ENCODE peak calls at places on chromosomes 3 and 15, in four cellular contexts. One of them, this sample, is unnamed.

GRCh38 chr3:79085166-79085565 is 682.6 kb downstream of the ROBO1 start:
- DNase-seq in K562: no peak
- DNase-seq in HepG2: no peak
- DNase-seq in GM12878: no peak
- DNase-seq in this sample: no peak

GRCh38 chr15:69762373-69763148 is 309.9 kb downstream of the RPLP1 start:
- DNase-seq in K562: no peak
- DNase-seq in GM12878: no peak
- DNase-seq in HepG2: peak; percentile 8
- DNase-seq in this sample: no peak

GRCh38 chr3:141386611-141387110 is 18.4 kb downstream of the ZBTB38 start:
- DNase-seq in HepG2: no peak
- DNase-seq in GM12878: no peak
- DNase-seq in K562: no peak
- DNase-seq in this sample: no peak

GRCh38 chr15:73717802-73718201 is 33.6 kb downstream of the CD276 start:
- DNase-seq in HepG2: no peak
- DNase-seq in GM12878: no peak
- DNase-seq in K562: no peak
- DNase-seq in this sample: no peak

GRCh38 chr3:190307164-190307545 is 15.1 kb downstream of the CLDN1 start:
- DNase-seq in K562: no peak
- DNase-seq in GM12878: no peak
- DNase-seq in HepG2: peak; percentile 94
- DNase-seq in this sample: no peak

GRCh38 chr15:99443768-99444446 is 121.9 kb upstream of the MEF2A start:
- DNase-seq in GM12878: no peak
- DNase-seq in K562: no peak
- DNase-seq in HepG2: no peak
- DNase-seq in this sample: no peak

GRCh38 chr3:143586565-143586964 is 261.7 kb downstream of the SLC9A9 start:
- DNase-seq in K562: no peak
- DNase-seq in GM12878: no peak
- DNase-seq in HepG2: no peak
- DNase-seq in this sample: no peak

GRCh38 chr15:53586815-53587214 is 172.6 kb downstream of the WDR72 start:
- DNase-seq in GM12878: no peak
- DNase-seq in HepG2: peak; percentile 37
- DNase-seq in K562: peak; percentile 17
- DNase-seq in this sample: no peak

GRCh38 chr3:141920701-141921100 is 44.3 kb downstream of the ATP1B3 start:
- DNase-seq in K562: no peak
- DNase-seq in GM12878: no peak
- DNase-seq in HepG2: no peak
- DNase-seq in this sample: no peak

GRCh38 chr3:24479816-24480215 is 14.8 kb downstream of the THRB start:
- DNase-seq in K562: no peak
- DNase-seq in GM12878: no peak
- DNase-seq in HepG2: no peak
- DNase-seq in this sample: no peak

GRCh38 chr3:42635111-42635510 is 18.4 kb upstream of the ZBTB47 start:
- DNase-seq in GM12878: no peak
- DNase-seq in K562: peak; percentile 58
- DNase-seq in HepG2: no peak
- DNase-seq in this sample: no peak

GRCh38 chr3:193826126-193826795 is 233.3 kb downstream of the OPA1 start:
- DNase-seq in GM12878: no peak
- DNase-seq in HepG2: no peak
- DNase-seq in K562: no peak
- DNase-seq in this sample: peak; percentile 25

GRCh38 chr3:33403756-33404155 is 36.4 kb downstream of the UBP1 start:
- DNase-seq in GM12878: no peak
- DNase-seq in K562: no peak
- DNase-seq in HepG2: no peak
- DNase-seq in this sample: no peak

GRCh38 chr3:58531956-58532355 is 5.0 kb downstream of the ACOX2 start:
- DNase-seq in K562: no peak
- DNase-seq in GM12878: no peak
- DNase-seq in HepG2: no peak
- DNase-seq in this sample: peak; percentile 49

GRCh38 chr3:171267089-171267488 is 193.1 kb downstream of the TNIK start:
- DNase-seq in K562: no peak
- DNase-seq in HepG2: no peak
- DNase-seq in GM12878: no peak
- DNase-seq in this sample: no peak

GRCh38 chr3:23075478-23075877 is 127.6 kb upstream of the UBE2E2 start:
- DNase-seq in K562: no peak
- DNase-seq in HepG2: no peak
- DNase-seq in GM12878: no peak
- DNase-seq in this sample: no peak

GRCh38 chr15:65767264-65767595 is 24.9 kb downstream of the DENND4A start:
- DNase-seq in GM12878: no peak
- DNase-seq in HepG2: no peak
- DNase-seq in K562: no peak
- DNase-seq in this sample: no peak

GRCh38 chr3:160008979-160009378 is 20.3 kb downstream of the IL12A start:
- DNase-seq in GM12878: no peak
- DNase-seq in HepG2: no peak
- DNase-seq in K562: no peak
- DNase-seq in this sample: no peak

GRCh38 chr15:82159922-82160321 is 102.6 kb downstream of the EFL1 start:
- DNase-seq in HepG2: no peak
- DNase-seq in GM12878: no peak
- DNase-seq in K562: no peak
- DNase-seq in this sample: peak; percentile 79

GRCh38 chr15:66841953-66842681 is 140.1 kb downstream of the SMAD6 start:
- DNase-seq in HepG2: peak; percentile 54
- DNase-seq in K562: peak; percentile 75
- DNase-seq in GM12878: no peak
- DNase-seq in this sample: peak; percentile 68
- H3K4me3 ChIP-seq in HepG2: peak overlapping the region; percentile 70
- H3K4me3 ChIP-seq in K562: peak overlapping the region; percentile 38
- H3K4me3 ChIP-seq in GM12878: no peak overlapping the region
- H3K4me3 ChIP-seq in this sample: peak overlapping the region; percentile 62

GRCh38 chr3:123749716-123750115 is 134.4 kb downstream of the MYLK start:
- DNase-seq in GM12878: no peak
- DNase-seq in K562: no peak
- DNase-seq in HepG2: peak; percentile 44
- DNase-seq in this sample: no peak

GRCh38 chr3:123751478-123751877 is 132.7 kb downstream of the MYLK start:
- DNase-seq in K562: no peak
- DNase-seq in HepG2: no peak
- DNase-seq in GM12878: no peak
- DNase-seq in this sample: no peak

GRCh38 chr3:123750209-123750608 is 133.9 kb downstream of the MYLK start:
- DNase-seq in HepG2: no peak
- DNase-seq in GM12878: no peak
- DNase-seq in K562: no peak
- DNase-seq in this sample: no peak

GRCh38 chr3:123752228-123752627 is 131.9 kb downstream of the MYLK start:
- DNase-seq in K562: no peak
- DNase-seq in GM12878: no peak
- DNase-seq in HepG2: no peak
- DNase-seq in this sample: no peak

DNA sequence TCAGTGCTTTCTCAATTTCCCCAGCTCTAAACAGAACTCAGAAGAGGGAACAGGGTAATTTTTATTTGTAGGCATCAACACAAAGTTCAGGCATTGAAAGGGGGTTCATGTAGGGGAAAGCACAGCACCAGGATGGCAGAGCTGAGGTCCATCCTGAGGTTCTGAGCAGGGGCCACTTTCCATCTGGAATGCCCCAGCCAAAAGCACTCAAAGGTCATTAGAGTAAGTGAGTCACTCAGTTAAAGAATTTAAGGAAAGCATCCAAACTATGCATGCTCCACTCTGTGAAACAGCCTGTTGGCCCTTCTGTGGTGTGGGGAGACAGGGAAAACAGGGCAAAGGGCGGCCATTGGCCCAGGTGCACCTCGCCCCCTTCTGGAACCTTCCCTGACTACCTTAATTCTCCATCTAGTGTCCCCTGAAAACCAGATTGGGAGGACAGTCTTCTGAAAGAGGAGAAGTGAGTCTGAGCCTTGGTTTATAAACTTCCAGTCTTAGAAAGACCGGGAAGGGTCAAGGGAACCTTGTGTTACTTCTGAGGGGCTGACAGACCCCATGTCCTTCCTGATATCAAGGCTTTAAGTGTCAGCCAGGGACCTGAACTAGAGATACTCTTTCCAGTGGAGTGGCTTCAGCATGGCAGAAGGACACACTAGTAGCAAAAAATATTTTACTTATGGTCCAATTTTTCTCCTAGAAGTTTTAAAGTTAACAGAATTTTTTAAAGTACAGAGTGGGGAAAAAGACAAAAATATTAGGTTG is 133.3 kb downstream of the MYLK start:
- DNase-seq in HepG2: peak; percentile 93
- DNase-seq in GM12878: no peak
- DNase-seq in K562: no peak
- DNase-seq in this sample: peak; percentile 77
- TF ChIP-seq CHD4 in HepG2: peak; percentile 84
- TF ChIP-seq CHD4 in GM12878: no peak
- TF ChIP-seq CHD4 in K562: no peak
- TF ChIP-seq CHD4 in this sample: no peak

GRCh38 chr3:52710512-52710911 is 4.6 kb downstream of the SPCS1 start:
- DNase-seq in GM12878: no peak
- DNase-seq in K562: no peak
- DNase-seq in HepG2: no peak
- DNase-seq in this sample: no peak

GRCh38 chr3:52705438-52705687 is 228 bp downstream of the GLT8D1 start:
- DNase-seq in K562: no peak
- DNase-seq in GM12878: no peak
- DNase-seq in HepG2: no peak
- DNase-seq in this sample: no peak

GRCh38 chr3:52704611-52705437 is 767 bp downstream of the GLT8D1 start:
- DNase-seq in K562: peak; percentile 11
- DNase-seq in HepG2: peak; percentile 95
- DNase-seq in GM12878: no peak
- DNase-seq in this sample: peak; percentile 21

GRCh38 chr3:52705688-52706686 is at the start of the genes GLT8D1 and SPCS1:
- DNase-seq in GM12878: no peak
- DNase-seq in K562: peak; percentile 76
- DNase-seq in HepG2: peak; percentile 73
- DNase-seq in this sample: peak; percentile 71

DNA sequence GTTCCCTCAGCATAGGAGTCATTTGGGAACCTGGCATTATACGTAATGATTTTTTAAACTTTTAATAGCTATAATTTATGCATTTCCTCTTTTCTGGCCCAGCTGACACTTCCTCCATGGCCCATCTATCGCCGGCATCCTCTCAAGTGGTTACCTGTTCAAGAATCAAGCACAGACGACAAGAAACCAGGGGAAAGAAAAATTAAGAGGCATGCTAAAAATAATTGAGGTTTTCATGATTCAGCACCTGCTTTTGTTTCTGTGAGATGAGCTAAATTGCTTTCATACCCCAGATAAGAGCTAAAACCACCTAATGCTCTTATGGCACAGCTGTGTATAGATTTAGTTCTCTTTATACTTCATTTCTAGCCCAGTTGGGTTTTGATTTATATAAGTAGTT is 1.7 kb downstream of the SPCS1 start:
- DNase-seq in GM12878: peak; percentile 55
- DNase-seq in HepG2: no peak
- DNase-seq in K562: no peak
- DNase-seq in this sample: no peak
- H3K4me3 ChIP-seq in GM12878: peak overlapping the region; percentile 90
- H3K4me3 ChIP-seq in HepG2: peak overlapping the region; percentile 97
- H3K4me3 ChIP-seq in K562: peak overlapping the region; percentile 83
- H3K4me3 ChIP-seq in this sample: peak overlapping the region; percentile 74

GRCh38 chr3:56989434-56990294 is 70.8 kb upstream of the SPATA12 start:
- DNase-seq in GM12878: no peak
- DNase-seq in K562: no peak
- DNase-seq in HepG2: peak; percentile 93
- DNase-seq in this sample: no peak
- TF ChIP-seq CHD4 in GM12878: no peak
- TF ChIP-seq CHD4 in K562: no peak
- TF ChIP-seq CHD4 in HepG2: peak; percentile 83
- TF ChIP-seq CHD4 in this sample: no peak

GRCh38 chr3:108302570-108302969 is 6.2 kb downstream of the HHLA2 start:
- DNase-seq in GM12878: no peak
- DNase-seq in K562: no peak
- DNase-seq in HepG2: no peak
- DNase-seq in this sample: no peak
- H3K4me3 ChIP-seq in GM12878: no peak overlapping the region
- H3K4me3 ChIP-seq in K562: no peak overlapping the region
- H3K4me3 ChIP-seq in HepG2: no peak overlapping the region
- H3K4me3 ChIP-seq in this sample: no peak overlapping the region

This sample was measured in A549.